ENCODE peak calls at places on chromosome 18, in five cellular contexts. V, X, K, A and N are unnamed samples.

GRCh38 chr18:64444819-64445218 is 295.9 kb upstream of the LINC00305 start:
- DNase-seq in V (no peak), X (no peak), K (no peak), A (peak; percentile 97), N (no peak)

GRCh38 chr18:59675346-59675745 is 21.9 kb downstream of the CCBE1 start:
- DNase-seq in V (no peak), X (no peak), K (no peak), A (no peak), N (no peak)

GRCh38 chr18:28960146-28960545 is 783.2 kb upstream of the CDH2 start:
- DNase-seq in V (no peak), X (no peak), K (peak; percentile 50), A (no peak), N (peak; percentile 48)

GRCh38 chr18:23573948-23574431 is 12.3 kb downstream of the NPC1 start:
- DNase-seq in V (no peak), X (peak; percentile 60), K (peak; percentile 92), A (no peak), N (peak; percentile 67)

GRCh38 chr18:69866250-69866649 is 81.4 kb downstream of the CD226 start:
- DNase-seq in V (no peak), X (no peak), K (no peak), A (no peak), N (no peak)

GRCh38 chr18:62863629-62864028 is 148.3 kb downstream of the PHLPP1 start:
- DNase-seq in V (no peak), X (no peak), K (peak; percentile 90), A (no peak), N (peak; percentile 50)

GRCh38 chr18:50194623-50195532 is at the start of gene MYO5B:
- DNase-seq in V (peak; percentile 39), X (peak; percentile 90), K (no peak), A (peak; percentile 98), N (peak; percentile 3)

GRCh38 chr18:27844416-27844792 is 332.5 kb downstream of the CDH2 start:
- DNase-seq in V (no peak), X (no peak), K (peak; percentile 97), A (no peak), N (no peak)

GRCh38 chr18:63980027-63980426 is 10.1 kb downstream of the SERPINB8 start:
- DNase-seq in V (no peak), X (no peak), K (no peak), A (no peak), N (no peak)

GRCh38 chr18:50307738-50308470 is 20.4 kb upstream of the CXXC1 start:
- DNase-seq in V (peak; percentile 65), X (peak; percentile 94), K (peak; percentile 95), A (peak; percentile 98), N (peak; percentile 88)